ENCODE peak calls at places on chromosomes 3 and 15, in four cellular contexts. O is WTC11, H is GM12878, T is K562. E is an unnamed sample.

GRCh38 chr15:47338771-47339170 is 378.5 kb upstream of the SEMA6D start:
- DNase-seq in H (no peak), O (no peak), T (no peak), E (no peak)

GRCh38 chr3:72448375-72448823 is 399.8 kb downstream of the SHQ1 start:
- DNase-seq in T (no peak), O (no peak), H (no peak), E (peak; percentile 31)

GRCh38 chr3:194782767-194783404 is 97.2 kb downstream of the FAM43A start:
- DNase-seq in H (no peak), T (no peak), O (no peak), E (peak; percentile 51)

GRCh38 chr15:67469680-67470079 is 51.3 kb upstream of the C15orf61 start:
- DNase-seq in H (no peak), O (no peak), T (no peak), E (no peak)

GRCh38 chr3:150823277-150823676 is 60.3 kb upstream of the SIAH2 start:
- DNase-seq in H (no peak), O (no peak), T (no peak), E (no peak)

GRCh38 chr3:139518926-139519842 is 20.4 kb downstream of the RBP1 start:
- DNase-seq in T (no peak), H (no peak), O (no peak), E (no peak)

GRCh38 chr3:106678657-106679390 is 698.4 kb upstream of the CCDC54 start:
- DNase-seq in O (no peak), T (no peak), H (no peak), E (no peak)

GRCh38 chr3:103218146-103218545 is 783.3 kb downstream of the ZPLD1 start:
- DNase-seq in T (no peak), O (no peak), H (peak; percentile 83), E (no peak)

GRCh38 chr3:124846189-124846588 is 41.0 kb downstream of the ITGB5 start:
- DNase-seq in T (no peak), O (no peak), H (no peak), E (no peak)

GRCh38 chr3:62169871-62170660 is 203.3 kb downstream of the FEZF2 start:
- DNase-seq in O (no peak), T (no peak), H (no peak), E (no peak)

GRCh38 chr3:186315581-186316354 is 46.3 kb downstream of the DGKG start:
- DNase-seq in H (no peak), T (no peak), O (no peak), E (no peak)

GRCh38 chr15:31302029-31302657 is 24.5 kb upstream of the KLF13 start:
- DNase-seq in T (no peak), O (no peak), H (no peak), E (no peak)

GRCh38 chr3:64030741-64031140 is 7.4 kb upstream of the PSMD6 start:
- DNase-seq in T (peak; percentile 70), O (peak; percentile 88), H (peak; percentile 41), E (peak; percentile 49)

GRCh38 chr3:27560484-27561056 is 76.4 kb upstream of the SLC4A7 start:
- DNase-seq in T (no peak), O (no peak), H (no peak), E (no peak)

GRCh38 chr15:101031203-101031602 is 112.0 kb downstream of the LRRK1 start:
- DNase-seq in T (no peak), O (peak; percentile 4), H (no peak), E (no peak)

GRCh38 chr3:124995460-124995994 is 60.3 kb downstream of the HEG1 start:
- DNase-seq in H (peak; percentile 20), O (peak; percentile 69), T (peak; percentile 8), E (peak; percentile 49)

GRCh38 chr15:56261854-56262509 is 18.3 kb upstream of the RFX7 start:
- DNase-seq in T (no peak), O (no peak), H (no peak), E (no peak)

GRCh38 chr15:70605606-70606410 is 157.6 kb downstream of the UACA start:
- DNase-seq in O (no peak), H (no peak), T (no peak), E (peak; percentile 42)

GRCh38 chr3:172530566-172530965 is 7.3 kb upstream of the TNFSF10 start:
- DNase-seq in H (no peak), T (no peak), O (no peak), E (no peak)

GRCh38 chr3:128254066-128254590 is 100.8 kb downstream of the EEFSEC start:
- DNase-seq in T (no peak), O (no peak), H (no peak), E (no peak)

GRCh38 chr15:70095387-70096214 is 2.1 kb downstream of the TLE3 start:
- DNase-seq in T (peak; percentile 57), O (peak; percentile 73), H (no peak), E (no peak)

GRCh38 chr3:30511524-30512278 is 94.7 kb upstream of the TGFBR2 start:
- DNase-seq in T (no peak), H (no peak), O (no peak), E (peak; percentile 83)

GRCh38 chr15:31171731-31172130 is 70.2 kb upstream of the TRPM1 start:
- DNase-seq in O (no peak), H (no peak), T (no peak), E (no peak)

GRCh38 chr15:57462391-57462790 is 86.1 kb downstream of the CGNL1 start:
- DNase-seq in O (no peak), H (no peak), T (no peak), E (no peak)

GRCh38 chr3:29275309-29275708 is 5.6 kb upstream of the RBMS3 start:
- DNase-seq in H (no peak), T (no peak), O (no peak), E (no peak)

GRCh38 chr15:78290222-78290621 is 9.2 kb downstream of the SKIC8 start:
- DNase-seq in O (no peak), T (no peak), H (no peak), E (no peak)
- TF ChIP-seq ETV6 in O (no peak), T (no peak), H (no peak), E (no peak)

DNA sequence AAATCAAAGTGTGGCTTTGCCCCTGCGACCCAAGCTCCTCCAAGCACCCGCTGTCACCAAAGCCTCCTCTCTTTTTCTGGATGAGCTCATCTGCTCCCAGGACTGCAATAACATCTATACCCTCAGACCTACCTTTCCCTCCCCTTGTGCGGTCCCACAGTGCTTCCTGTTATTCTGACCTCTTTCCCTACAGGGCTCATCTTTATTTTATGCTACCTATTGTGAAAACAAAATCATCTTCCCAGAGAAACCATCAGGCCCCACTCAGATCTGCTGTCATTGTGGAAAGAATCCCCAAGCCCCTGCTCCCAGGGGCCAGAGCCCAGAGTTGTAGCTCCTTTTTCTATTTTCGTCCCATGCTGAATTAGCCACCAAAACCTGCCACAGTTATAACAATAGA is 162.2 kb downstream of the MEIS2 start:
- DNase-seq in H (no peak), T (no peak), O (no peak), E (no peak)
- TF ChIP-seq ETV6 in H (no peak), T (no peak), O (no peak), E (no peak)

DNA sequence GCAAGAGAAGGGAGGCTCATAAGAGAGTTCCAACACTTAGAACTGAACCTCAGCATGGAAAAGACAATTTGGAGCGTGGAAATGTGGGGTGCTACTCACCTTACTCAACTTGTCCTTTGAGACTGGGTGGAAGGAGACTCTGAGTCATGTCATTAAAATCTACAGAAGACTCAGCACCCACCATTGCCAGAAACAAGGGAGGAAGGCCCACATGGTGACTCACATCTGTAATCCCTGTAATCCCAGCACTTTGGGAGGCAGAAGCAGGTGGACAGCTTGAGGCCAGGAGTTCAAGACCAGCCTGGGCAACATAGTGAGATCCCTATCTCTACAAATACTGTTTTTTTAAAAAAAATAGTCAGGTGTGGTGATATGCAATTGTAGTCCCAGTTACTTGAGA is 161.9 kb upstream of the UBE3A start:
- DNase-seq in O (no peak), H (no peak), T (no peak), E (no peak)
- TF ChIP-seq ETV6 in O (no peak), H (no peak), T (no peak), E (no peak)

GRCh38 chr3:5728085-5728484 is 540.6 kb downstream of the EDEM1 start:
- DNase-seq in O (no peak), T (no peak), H (no peak), E (no peak)
- TF ChIP-seq ETV6 in O (no peak), T (no peak), H (no peak), E (no peak)

DNA sequence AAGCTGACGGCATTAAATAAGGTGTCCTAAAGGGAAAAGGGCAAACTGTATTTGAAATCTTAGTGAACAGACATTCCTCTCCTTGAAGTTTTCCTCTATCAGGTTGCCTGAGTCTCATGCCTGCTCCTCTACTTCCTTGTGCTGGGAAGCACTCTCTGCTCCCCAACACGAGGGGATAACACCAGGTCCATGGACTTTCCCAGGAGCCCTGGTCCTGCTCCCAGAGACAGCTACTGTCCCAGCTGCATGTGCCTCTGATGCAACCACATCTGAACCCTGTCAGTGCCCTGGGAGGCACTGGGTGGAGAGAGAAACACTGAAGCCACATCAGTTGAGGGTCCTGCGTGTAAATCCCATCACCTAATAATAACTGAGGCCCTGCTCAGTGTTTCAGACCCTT is 7.4 kb downstream of the TLR9 start:
- DNase-seq in T (no peak), H (no peak), O (no peak), E (no peak)
- TF ChIP-seq ETV6 in T (no peak), H (no peak), O (no peak), E (no peak)